ENCODE peak calls at places on chromosomes 13 and 19, in five cellular contexts. X, J, C, H and W are unnamed samples. For H3K4me1, the result is how much of the 10 kb centered on the place peaks cover.

GRCh38 chr19:3407556-3408516 is 41.5 kb downstream of the NFIC start:
- DNase-seq in H (peak), C (no peak), X (no peak), J (peak), W (no peak)

GRCh38 chr19:38736036-38736412 is 8.2 kb downstream of the CAPN12 start:
- DNase-seq in C (peak), H (peak), X (peak), J (peak), W (peak)

GRCh38 chr13:72141845-72142470 is 275.0 kb upstream of the DACH1 start:
- DNase-seq in C (no peak), J (no peak), X (peak), H (no peak), W (no peak)

GRCh38 chr19:38395381-38396127 is 7.1 kb downstream of the SPRED3 start:
- DNase-seq in H (no peak), C (peak), X (no peak), J (no peak), W (no peak)

GRCh38 chr19:50486823-50487515 is 10.3 kb upstream of the GARIN5A start:
- DNase-seq in C (no peak), J (no peak), X (peak), H (no peak), W (no peak)

GRCh38 chr13:95607363-95607762 is 37.1 kb downstream of the DZIP1 start:
- DNase-seq in X (peak), H (no peak), J (no peak), C (no peak), W (no peak)

GRCh38 chr13:41610426-41610825 is 153.1 kb downstream of the RGCC start:
- DNase-seq in H (no peak), C (no peak), X (peak), J (no peak), W (peak)

GRCh38 chr19:10288662-10289166 is 1.0 kb upstream of the ICAM5 start:
- DNase-seq in J (no peak), H (no peak), C (peak), X (peak), W (peak)

GRCh38 chr19:42023121-42023942 is 29.3 kb upstream of the ATP1A3 start:
- DNase-seq in J (no peak), C (peak), X (peak), H (no peak), W (no peak)

GRCh38 chr19:47232422-47233211 is 1.6 kb upstream of the BBC3 start:
- DNase-seq in X (peak), J (no peak), C (peak), H (no peak), W (no peak)

GRCh38 chr19:16381756-16382401 is 57.3 kb downstream of the KLF2 start:
- DNase-seq in H (peak), C (no peak), X (no peak), J (peak), W (no peak)

GRCh38 chr19:56148096-56148495 is 7.0 kb downstream of the ZNF444 start:
- DNase-seq in C (no peak), J (no peak), H (no peak), X (no peak), W (no peak)

GRCh38 chr13:36919206-36919832 is 719 bp downstream of the SMAD9 start:
- DNase-seq in J (no peak), C (no peak), H (peak), X (peak), W (peak)

GRCh38 chr19:53868091-53868891 is 608 bp downstream of the MYADM start:
- DNase-seq in C (peak), H (peak), J (peak), X (peak), W (peak)

GRCh38 chr19:17081672-17082630 is 6.4 kb downstream of the MYO9B start:
- DNase-seq in H (peak), J (no peak), X (no peak), C (no peak), W (no peak)

GRCh38 chr19:1094655-1094977 is 559 bp downstream of the POLR2E start:
- DNase-seq in C (no peak), H (no peak), X (no peak), J (no peak), W (no peak)

GRCh38 chr19:19997656-19998268 is 41.5 kb downstream of the ZNF682 start:
- DNase-seq in J (no peak), H (no peak), X (no peak), C (no peak), W (no peak)

GRCh38 chr13:27194895-27195764 is 23.5 kb upstream of the USP12 start:
- DNase-seq in X (peak), J (no peak), H (no peak), C (peak), W (no peak)

GRCh38 chr13:19181621-19182485 is at the start of gene TUBA3C:
- DNase-seq in J (no peak), C (no peak), H (no peak), X (no peak), W (peak)

GRCh38 chr19:5571777-5572176 is 4.0 kb upstream of the TINCR start:
- DNase-seq in H (no peak), C (no peak), J (no peak), X (no peak), W (no peak)

GRCh38 chr13:46278474-46278873 is 66.7 kb downstream of the LRRC63 start:
- DNase-seq in H (no peak), X (no peak), J (no peak), C (no peak), W (no peak)

GRCh38 chr13:44710576-44710975 is 134.4 kb upstream of the TSC22D1 start:
- DNase-seq in H (no peak), X (peak), C (no peak), J (no peak), W (no peak)

GRCh38 chr13:23570931-23571330 is 719 bp downstream of the TNFRSF19 start:
- DNase-seq in X (peak), J (no peak), C (no peak), H (no peak), W (no peak)

GRCh38 chr13:54241719-54242118 is 1213.1 kb downstream of the OLFM4 start:
- DNase-seq in J (no peak), C (peak), X (no peak), H (no peak), W (no peak)

GRCh38 chr13:36074659-36075058 is 56.5 kb downstream of the DCLK1 start:
- DNase-seq in J (no peak), X (no peak), C (no peak), H (no peak), W (no peak)

GRCh38 chr19:16590876-16591802 is 18.9 kb upstream of the SLC35E1 start:
- DNase-seq in H (no peak), C (no peak), J (no peak), X (no peak), W (no peak)

GRCh38 chr19:46515879-46516350 is 20.2 kb upstream of the PNMA8B start:
- DNase-seq in H (no peak), C (no peak), X (peak), J (no peak), W (no peak)

GRCh38 chr19:57642396-57643046 is 9.6 kb downstream of the ZNF211 start:
- DNase-seq in J (no peak), X (no peak), H (no peak), C (no peak), W (no peak)

GRCh38 chr19:52464798-52465470 is 11.6 kb downstream of the ZNF578 start:
- DNase-seq in J (no peak), H (no peak), X (no peak), C (no peak), W (no peak)

GRCh38 chr13:67146523-67147130 is 83.5 kb downstream of the PCDH9 start:
- DNase-seq in X (no peak), C (no peak), J (no peak), H (no peak), W (no peak)

GRCh38 chr19:45099465-45100201 is 6.7 kb downstream of the PPP1R37 start:
- DNase-seq in C (peak), H (no peak), X (no peak), J (no peak), W (no peak)
- H3K27ac ChIP-seq in C (peak), H (no peak), X (no peak), J (no peak), W (peak)

DNA sequence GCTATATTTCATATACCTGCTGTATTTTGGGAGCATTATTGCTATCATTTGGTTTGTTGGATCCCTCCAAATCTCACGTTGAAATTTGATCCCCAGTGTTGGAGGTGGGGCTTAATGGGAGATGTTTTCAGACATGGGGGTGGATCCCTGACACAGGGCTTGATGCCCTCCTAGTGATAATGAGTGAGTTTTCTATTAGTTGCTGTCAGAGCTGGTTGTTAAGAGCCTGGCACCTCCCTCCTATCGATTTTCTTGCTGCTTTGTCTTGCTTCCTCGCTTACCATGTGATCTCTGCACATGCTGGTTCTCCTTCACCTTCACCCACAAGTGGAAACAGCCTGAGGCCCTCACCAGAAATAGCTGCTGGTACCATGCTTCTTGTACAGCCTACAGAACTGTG is 259.9 kb upstream of the STARD13 start:
- DNase-seq in J (no peak), X (no peak), H (no peak), C (no peak), W (no peak)
- H3K4me1 ChIP-seq in J (under half), X (under half), H (under half), C (under half), W (under half)

GRCh38 chr13:60931858-60932546 is 483.6 kb downstream of the PCDH20 start:
- DNase-seq in H (no peak), C (no peak), X (peak), J (no peak), W (no peak)
- H3K4me3 ChIP-seq in H (no peak), C (no peak), X (peak), J (no peak), W (no peak)

GRCh38 chr13:106873810-106874209 is 305.9 kb upstream of the ARGLU1 start:
- DNase-seq in H (no peak), J (no peak), C (no peak), X (no peak), W (no peak)

GRCh38 chr13:106874308-106874707 is 306.4 kb upstream of the ARGLU1 start:
- DNase-seq in C (no peak), J (no peak), X (no peak), H (no peak), W (no peak)
- H3K27ac ChIP-seq in C (no peak), J (no peak), X (no peak), H (no peak), W (no peak)

GRCh38 chr19:18437481-18438330 is at the start of gene ISYNA1:
- DNase-seq in X (peak), H (no peak), C (no peak), J (no peak), W (no peak)
- H3K4me1 ChIP-seq in X (under half), H (under half), C (under half), J (under half), W (under half)